ENCODE peak calls at places on chromosomes 11 and 22, in five cellular contexts. L is body of pancreas, T is PC-3, J is IMR-90, O is cardiac muscle cell. M is an unnamed sample. For H3K4me1, the result is how much of the 10 kb centered on the place peaks cover.

GRCh38 chr11:134513585-134514120 is 101.6 kb upstream of the B3GAT1 start:
- DNase-seq in J (no peak), O (no peak), T (no peak), L (no peak), M (peak)

GRCh38 chr11:62677160-62677559 is 1.7 kb downstream of the UBXN1 start:
- DNase-seq in J (no peak), T (peak), L (no peak), O (no peak), M (no peak)

GRCh38 chr11:3202759-3203158 is 15.9 kb downstream of the MRGPRG start:
- DNase-seq in T (no peak), L (peak), O (no peak), J (no peak), M (peak)

GRCh38 chr22:39967103-39967829 is 7.1 kb downstream of the TMA7B start:
- DNase-seq in L (peak), T (peak), O (peak), J (peak), M (no peak)

GRCh38 chr11:126433989-126434949 is 78.8 kb downstream of the ST3GAL4 start:
- DNase-seq in J (no peak), T (no peak), L (no peak), O (no peak), M (no peak)

GRCh38 chr11:1208361-1209261 is 14.3 kb upstream of the MUC5B start:
- DNase-seq in L (peak), T (no peak), J (no peak), O (no peak), M (peak)

GRCh38 chr11:102085864-102086551 is 24.2 kb upstream of the YAP1 start:
- DNase-seq in T (peak), J (peak), L (no peak), O (no peak), M (no peak)

GRCh38 chr11:36186340-36186739 is 102.9 kb downstream of the COMMD9 start:
- DNase-seq in J (peak), L (no peak), O (peak), T (peak), M (no peak)

GRCh38 chr11:35144811-35145210 is 5.8 kb downstream of the CD44 start:
- DNase-seq in J (peak), T (peak), O (peak), L (no peak), M (no peak)

GRCh38 chr11:44138286-44138685 is 42.8 kb downstream of the EXT2 start:
- DNase-seq in O (no peak), T (peak), J (peak), L (no peak), M (no peak)

GRCh38 chr11:44889266-44889665 is 61.4 kb downstream of the TP53I11 start:
- DNase-seq in O (no peak), T (no peak), L (no peak), J (peak), M (no peak)

GRCh38 chr11:66363805-66364535 is 7.6 kb downstream of the SLC29A2 start:
- DNase-seq in T (peak), O (peak), J (no peak), L (peak), M (peak)

GRCh38 chr11:2306971-2307732 is 5.3 kb downstream of the TSPAN32 start:
- DNase-seq in T (no peak), J (peak), O (no peak), L (no peak), M (peak)

GRCh38 chr11:6297831-6298230 is 22.5 kb downstream of the CAVIN3 start:
- DNase-seq in O (no peak), T (peak), J (no peak), L (peak), M (no peak)

GRCh38 chr11:196786-197731 is 4.2 kb downstream of the SCGB1C1 start:
- DNase-seq in O (no peak), L (no peak), T (no peak), J (no peak), M (peak)

GRCh38 chr11:33532720-33533119 is 167.9 kb downstream of the C11orf91 start:
- DNase-seq in O (no peak), J (no peak), L (no peak), T (no peak), M (no peak)
- H3K4me1 ChIP-seq in O (under half), J (under half), L (under half), T (under half), M (under half)

GRCh38 chr22:24500251-24500820 is 5.2 kb downstream of the UPB1 start:
- DNase-seq in L (no peak), J (no peak), T (no peak), O (no peak), M (no peak)
- TF ChIP-seq CTCF in L (no peak), J (no peak), T (no peak), O (no peak), M (no peak)

GRCh38 chr22:24983151-24983550 is 30.6 kb downstream of the KIAA1671 start:
- DNase-seq in J (no peak), O (no peak), L (no peak), T (no peak), M (no peak)

GRCh38 chr22:24986816-24987215 is 34.3 kb downstream of the KIAA1671 start:
- DNase-seq in J (no peak), T (no peak), L (no peak), O (no peak), M (no peak)

GRCh38 chr22:24984122-24984521 is 31.6 kb downstream of the KIAA1671 start:
- DNase-seq in J (no peak), T (no peak), L (no peak), O (no peak), M (no peak)

GRCh38 chr22:24989135-24989534 is 36.6 kb downstream of the KIAA1671 start:
- DNase-seq in L (no peak), O (no peak), T (no peak), J (no peak), M (no peak)

DNA sequence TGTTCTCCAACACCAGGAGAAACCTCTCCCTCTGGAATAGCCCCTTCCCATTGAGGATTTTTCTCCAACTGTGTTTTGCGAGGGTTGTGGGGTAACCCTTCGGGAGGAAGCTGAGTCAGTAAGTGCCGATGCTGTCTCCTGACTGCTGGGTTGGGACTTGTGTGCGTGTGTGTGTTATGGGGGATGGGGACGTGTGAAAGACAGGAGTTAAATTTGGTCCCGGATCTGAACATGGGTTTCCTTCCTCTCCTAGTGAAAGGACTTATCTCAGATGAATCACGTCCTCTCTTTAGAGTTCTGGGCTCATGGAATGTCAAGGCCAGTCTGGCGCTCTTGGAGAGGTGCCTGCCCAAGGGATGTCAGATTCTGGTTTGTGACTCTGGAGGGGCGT is 33.3 kb downstream of the KIAA1671 start:
- DNase-seq in T (peak), J (peak), O (peak), L (no peak), M (no peak)
- H3K4me1 ChIP-seq in T (under half), J (under half), O (under half), L (under half), M (under half)

DNA sequence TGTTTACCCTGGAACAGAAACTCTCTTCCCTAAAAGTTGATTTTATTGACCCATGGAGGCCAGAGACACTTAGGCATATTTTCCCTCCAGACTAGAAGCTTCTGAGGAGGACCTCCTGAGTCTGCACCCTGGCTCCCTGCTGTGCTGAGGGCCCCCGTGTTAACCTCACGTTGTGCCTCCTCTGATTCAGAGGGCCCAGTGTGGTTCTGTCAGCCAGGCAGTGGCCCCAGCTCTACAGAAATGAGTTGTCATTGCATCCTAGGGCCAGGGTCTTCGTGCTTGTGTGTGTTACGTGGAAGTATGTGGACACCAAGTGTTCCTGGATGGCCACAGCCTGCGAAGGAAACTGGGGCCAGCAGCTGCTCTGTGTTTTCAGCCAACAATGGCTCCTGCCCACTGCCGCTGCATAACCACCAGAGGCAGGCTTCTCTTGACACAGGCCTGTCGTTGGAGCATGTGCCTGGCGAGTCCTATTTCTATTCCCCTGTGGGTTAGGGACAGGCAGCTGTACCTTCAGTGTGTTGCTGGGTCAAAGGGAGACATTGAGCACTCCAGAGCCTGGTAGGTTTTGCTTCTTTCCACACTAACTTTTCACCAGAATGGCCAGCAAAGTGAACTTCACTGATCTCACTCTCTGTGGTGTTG is 44.5 kb downstream of the MED15 start:
- DNase-seq in T (no peak), J (no peak), O (peak), L (peak), M (no peak)
- TF ChIP-seq CTCF in T (no peak), J (peak), O (no peak), L (peak), M (peak)

DNA sequence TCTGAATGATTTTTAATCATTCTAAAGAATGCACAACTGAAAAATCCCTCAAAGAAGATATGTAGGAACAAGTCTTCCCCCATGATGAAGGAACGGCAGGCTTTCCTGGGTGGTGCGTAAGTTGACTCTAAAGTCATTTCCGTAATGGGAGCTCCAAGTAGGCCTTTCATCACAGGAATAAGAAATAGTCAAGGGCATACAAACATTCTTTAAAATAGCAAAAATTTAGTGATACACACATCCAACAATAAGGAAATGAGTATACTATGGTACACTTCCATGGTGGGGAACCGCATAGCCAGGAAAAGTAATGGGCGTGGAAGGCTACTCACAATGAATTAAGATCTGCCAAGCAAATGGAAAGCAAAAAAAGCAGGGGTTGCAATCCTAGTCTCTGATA is 10.7 kb downstream of the CD59 start:
- DNase-seq in J (no peak), O (no peak), T (no peak), L (no peak), M (no peak)
- H3K4me1 ChIP-seq in J (under half), O (under half), T (half or more), L (under half), M (half or more)

DNA sequence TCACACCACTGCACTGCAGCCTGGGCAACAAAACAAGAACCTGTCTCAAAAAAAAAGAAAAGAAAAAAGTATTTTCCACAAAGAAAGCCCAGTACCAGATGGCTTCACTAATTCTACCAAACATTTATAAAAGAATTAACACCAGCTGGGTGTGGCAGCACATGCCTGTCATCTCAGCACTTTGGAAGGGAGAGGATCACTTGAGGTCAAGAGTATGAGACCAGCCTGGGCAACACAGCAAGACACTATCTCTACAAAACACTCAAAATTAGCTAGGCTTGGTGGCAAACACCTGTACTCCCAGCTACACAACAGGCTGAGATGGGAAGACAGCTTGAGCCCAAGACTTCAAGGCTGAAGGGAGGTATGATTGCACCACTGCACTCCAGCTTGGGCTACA is 20.1 kb downstream of the RSF1 start:
- DNase-seq in J (no peak), O (no peak), L (no peak), T (no peak), M (no peak)
- TF ChIP-seq CTCF in J (no peak), O (no peak), L (no peak), T (no peak), M (no peak)